ENCODE peak calls at places on chromosomes 7 and 10, in four cellular contexts. H is HS-5, I is tibial nerve, V is GM19239. F is an unnamed sample.
A peak's percentile ranks its signal among the peaks of the same experiment; 100 is the strongest.

GRCh38 chr7:30914611-30915601 is 3.3 kb downstream of the AQP1 start:
- DNase-seq in H (peak; percentile 49), I (no peak), V (no peak), F (peak; percentile 23)

GRCh38 chr10:99375444-99375843 is 46.3 kb downstream of the CNNM1 start:
- DNase-seq in H (no peak), I (no peak), V (no peak), F (no peak)

GRCh38 chr10:323651-324293 is 188.5 kb downstream of the ZMYND11 start:
- DNase-seq in H (peak; percentile 62), I (peak; percentile 46), V (no peak), F (peak; percentile 66)

GRCh38 chr7:103704701-103705100 is 258.7 kb upstream of the SLC26A5 start:
- DNase-seq in H (no peak), I (no peak), V (no peak), F (no peak)

GRCh38 chr7:18221377-18222290 is 194.0 kb upstream of the PRPS1L1 start:
- DNase-seq in H (no peak), I (no peak), V (no peak), F (no peak)

GRCh38 chr7:20193242-20193777 is 23.9 kb downstream of the MACC1 start:
- DNase-seq in H (no peak), I (no peak), V (no peak), F (no peak)

GRCh38 chr10:78602201-78602917 is 466.4 kb upstream of the ZMIZ1 start:
- DNase-seq in H (no peak), I (no peak), V (no peak), F (no peak)

GRCh38 chr7:100127866-100128601 is 1.3 kb downstream of the MBLAC1 start:
- DNase-seq in H (no peak), I (no peak), V (no peak), F (no peak)

F was measured in HS-27A.